ENCODE peak calls at places on chromosomes 12 and 14, in five cellular contexts. B, H, M, U and O are unnamed samples.

GRCh38 chr12:57000393-57000792 is 6.0 kb downstream of the ZBTB39 start:
- DNase-seq in B (no peak), H (no peak), M (no peak), U (no peak), O (no peak)

GRCh38 chr14:22319526-22320352 is 269.3 kb downstream of the DAD1 start:
- DNase-seq in B (no peak), H (no peak), M (no peak), U (peak; percentile 32), O (peak; percentile 33)

GRCh38 chr14:22837059-22837749 is 819 bp downstream of the MMP14 start:
- DNase-seq in B (no peak), H (peak; percentile 73), M (no peak), U (no peak), O (peak; percentile 42)

GRCh38 chr12:58563621-58564020 is 356.7 kb downstream of the LRIG3 start:
- DNase-seq in B (no peak), H (no peak), M (no peak), U (no peak), O (no peak)

GRCh38 chr14:55577229-55577628 is 2.8 kb upstream of the KTN1 start:
- DNase-seq in B (no peak), H (no peak), M (no peak), U (no peak), O (no peak)

GRCh38 chr12:101642115-101643067 is 47.6 kb downstream of the MYBPC1 start:
- DNase-seq in B (no peak), H (peak; percentile 53), M (no peak), U (peak; percentile 3), O (peak; percentile 47)

GRCh38 chr14:37824936-37825698 is 229.7 kb downstream of the TTC6 start:
- DNase-seq in B (no peak), H (no peak), M (no peak), U (no peak), O (no peak)

GRCh38 chr12:69608114-69608513 is 2.6 kb downstream of the LRRC10 start:
- DNase-seq in B (no peak), H (no peak), M (no peak), U (no peak), O (no peak)

GRCh38 chr12:13537623-13538022 is 341.1 kb downstream of the EMP1 start:
- DNase-seq in B (no peak), H (no peak), M (no peak), U (peak; percentile 2), O (no peak)

GRCh38 chr14:94367347-94367746 is 21.1 kb downstream of the SERPINA1 start:
- DNase-seq in B (no peak), H (no peak), M (no peak), U (no peak), O (no peak)

GRCh38 chr12:86772688-86773087 is 516.5 kb upstream of the MGAT4C start:
- DNase-seq in B (no peak), H (no peak), M (no peak), U (no peak), O (no peak)

GRCh38 chr14:51609987-51610283 is 41.8 kb upstream of the FRMD6 start:
- DNase-seq in B (no peak), H (no peak), M (no peak), U (no peak), O (no peak)

GRCh38 chr12:69211172-69211571 is 28.2 kb upstream of the CPSF6 start:
- DNase-seq in B (no peak), H (no peak), M (no peak), U (no peak), O (no peak)

GRCh38 chr14:88017503-88017902 is 12.6 kb downstream of the GPR65 start:
- DNase-seq in B (no peak), H (no peak), M (no peak), U (no peak), O (no peak)

GRCh38 chr14:77883479-77884238 is 83.8 kb downstream of the ADCK1 start:
- DNase-seq in B (no peak), H (no peak), M (no peak), U (no peak), O (no peak)

GRCh38 chr14:98198385-98198784 is 1073.6 kb downstream of the BCL11B start:
- DNase-seq in B (no peak), H (no peak), M (no peak), U (peak; percentile 71), O (no peak)

GRCh38 chr14:68198713-68199464 is 379.3 kb downstream of the RAD51B start:
- DNase-seq in B (no peak), H (no peak), M (no peak), U (no peak), O (no peak)

GRCh38 chr12:54603872-54604271 is 15.4 kb upstream of the PPP1R1A start:
- DNase-seq in B (no peak), H (no peak), M (no peak), U (no peak), O (no peak)

GRCh38 chr12:132447327-132447720 is 42.6 kb upstream of the FBRSL1 start:
- DNase-seq in B (no peak), H (no peak), M (no peak), U (no peak), O (no peak)

GRCh38 chr14:30854492-30854891 is 19.9 kb upstream of the COCH start:
- DNase-seq in B (no peak), H (no peak), M (no peak), U (no peak), O (no peak)

GRCh38 chr12:105358789-105359188 is 28.3 kb downstream of the C12orf75 start:
- DNase-seq in B (no peak), H (no peak), M (no peak), U (no peak), O (no peak)

GRCh38 chr14:91063119-91063518 is 2.7 kb upstream of the RPS6KA5 start:
- DNase-seq in B (no peak), H (no peak), M (no peak), U (peak; percentile 67), O (no peak)

GRCh38 chr12:25328082-25328712 is 77.5 kb upstream of the KRAS start:
- DNase-seq in B (no peak), H (no peak), M (no peak), U (peak; percentile 12), O (no peak)

GRCh38 chr12:111640498-111640897 is 41.4 kb upstream of the ATXN2 start:
- DNase-seq in B (no peak), H (no peak), M (no peak), U (no peak), O (no peak)

GRCh38 chr14:77142289-77142814 is 761 bp upstream of the ZDHHC22 start:
- DNase-seq in B (no peak), H (no peak), M (no peak), U (no peak), O (no peak)

GRCh38 chr12:28966049-28966778 is 182.9 kb upstream of the FAR2 start:
- DNase-seq in B (no peak), H (no peak), M (no peak), U (no peak), O (no peak)

GRCh38 chr12:102833687-102834435 is 83.2 kb downstream of the PAH start:
- DNase-seq in B (no peak), H (peak; percentile 61), M (no peak), U (no peak), O (peak; percentile 50)

GRCh38 chr14:97411938-97412612 is 614.9 kb downstream of the VRK1 start:
- DNase-seq in B (no peak), H (no peak), M (no peak), U (no peak), O (no peak)

GRCh38 chr12:32118806-32119205 is 12.2 kb downstream of the BICD1 start:
- DNase-seq in B (no peak), H (no peak), M (no peak), U (no peak), O (no peak)

GRCh38 chr12:114682920-114683708 is 861 bp downstream of the TBX3 start:
- DNase-seq in B (no peak), H (peak; percentile 51), M (no peak), U (no peak), O (no peak)

DNA sequence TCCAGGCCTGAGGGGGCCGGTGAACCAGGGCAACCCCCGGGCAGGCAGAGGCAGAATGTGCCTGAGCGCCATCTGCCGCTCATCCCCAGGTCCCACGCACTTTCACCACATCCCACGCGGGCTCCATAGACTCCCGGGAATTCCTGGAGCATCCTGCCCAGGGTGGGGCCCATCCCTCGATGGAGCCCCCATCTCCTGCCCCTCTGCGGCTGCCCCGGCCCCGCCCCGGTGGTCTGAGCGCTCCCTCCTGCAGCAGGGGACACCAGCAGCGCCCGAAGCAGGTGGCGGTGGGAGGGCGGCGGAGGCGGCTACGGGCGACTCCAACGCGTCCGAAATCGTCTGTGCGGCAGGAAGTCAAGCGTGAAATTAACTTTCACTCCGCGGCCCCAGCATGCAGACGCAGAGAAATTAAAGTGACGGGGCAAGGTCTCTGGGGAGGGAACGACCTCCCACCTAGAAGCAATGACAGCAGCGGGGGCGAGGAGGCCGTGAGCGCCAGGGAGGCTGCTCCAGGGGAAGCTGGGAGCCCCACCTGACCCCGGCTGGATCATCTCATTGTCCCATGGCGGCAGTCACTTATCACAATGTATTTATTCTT is 122.2 kb downstream of the NCOR2 start:
- DNase-seq in B (no peak), H (no peak), M (no peak), U (no peak), O (no peak)
- TF ChIP-seq CTCF in B (no peak), H (no peak), M (no peak), U (no peak), O (no peak)

DNA sequence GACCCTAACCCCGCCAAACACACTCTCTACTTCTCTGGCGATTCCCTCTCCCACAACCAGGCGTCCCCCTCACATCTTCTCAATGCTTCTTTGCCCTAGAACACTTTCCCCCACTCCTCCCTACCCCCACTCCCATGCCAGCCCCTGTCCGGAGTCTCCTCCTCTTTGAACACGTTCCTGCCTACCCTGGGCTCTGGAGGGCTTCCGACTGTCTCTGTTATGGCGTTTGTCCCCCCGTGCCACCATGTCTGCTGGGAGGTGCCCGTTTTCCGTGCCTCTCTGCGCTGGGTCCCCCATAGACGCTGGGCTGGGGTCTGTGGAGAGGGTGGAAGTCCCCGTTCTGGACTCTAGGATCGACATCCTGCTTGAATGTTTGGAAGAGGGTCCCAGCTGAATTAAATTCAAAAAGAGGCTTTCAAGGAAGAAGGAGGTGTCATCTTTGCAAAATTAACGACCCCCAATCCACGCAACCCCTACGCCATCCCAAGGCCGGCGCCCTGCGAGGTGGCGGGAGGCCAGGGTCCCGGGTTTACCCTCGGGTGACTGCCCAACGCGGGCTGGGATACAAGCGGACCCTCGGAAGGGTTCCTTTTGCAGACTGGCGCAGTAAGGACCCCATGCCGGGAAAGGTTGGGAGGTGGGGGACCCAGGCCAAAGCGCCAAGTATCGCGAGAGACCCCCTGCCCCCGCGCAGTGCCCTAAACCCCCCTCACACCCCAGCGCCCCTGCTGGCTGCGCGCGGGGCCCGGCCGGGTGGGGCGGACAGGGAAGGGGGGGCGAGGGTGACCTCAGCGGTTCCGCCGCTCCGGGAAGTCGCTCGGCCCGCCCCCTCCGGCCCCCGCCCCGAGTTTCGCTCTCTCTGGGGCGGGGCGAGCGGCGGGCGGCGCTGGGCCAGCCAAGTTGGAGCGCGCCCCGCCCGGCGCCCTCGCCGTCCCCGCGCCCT is 973 bp upstream of the ZBTB42 start:
- DNase-seq in B (no peak), H (peak; percentile 70), M (peak; percentile 83), U (peak; percentile 82), O (peak; percentile 84)
- TF ChIP-seq CTCF in B (peak; percentile 28), H (no peak), M (peak; percentile 10), U (peak; percentile 54), O (peak; percentile 57)

DNA sequence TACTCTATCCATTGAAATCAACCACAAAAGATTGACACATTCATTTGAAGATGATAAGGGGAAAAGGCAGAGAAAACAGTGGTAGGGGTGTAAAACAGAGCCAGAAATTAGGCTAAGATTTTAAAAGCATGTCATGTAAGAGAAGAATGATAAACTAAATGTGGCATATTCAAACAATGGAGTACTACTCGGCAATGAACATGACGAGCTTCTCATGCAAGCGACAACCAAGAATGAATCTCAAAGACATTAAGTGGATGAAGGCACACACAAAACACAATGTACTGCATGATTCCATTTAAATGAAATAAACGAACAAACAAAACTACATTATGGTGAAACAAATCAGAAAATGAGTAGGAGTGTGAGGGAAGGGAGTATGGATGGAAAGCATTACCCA is 134.8 kb downstream of the ITPR2 start:
- DNase-seq in B (no peak), H (no peak), M (no peak), U (no peak), O (no peak)
- TF ChIP-seq CTCF in B (no peak), H (no peak), M (no peak), U (no peak), O (no peak)

GRCh38 chr14:79543966-79544365 is 667.3 kb downstream of the DIO2 start:
- DNase-seq in B (no peak), H (no peak), M (no peak), U (peak; percentile 1), O (no peak)
- TF ChIP-seq CTCF in B (no peak), H (peak; percentile 81), M (no peak), U (peak; percentile 22), O (peak; percentile 70)